ENCODE peak calls at places on chromosomes 5 and 9, in four cellular contexts. H, V, T and E are unnamed samples. For H3K27me3 and H3K36me3, the result is how much of the 10 kb centered on the place peaks cover.

GRCh38 chr9:130768265-130768664 is 66.8 kb upstream of the ABL1 start:
- DNase-seq in H (no peak), V (no peak), T (no peak), E (peak)

GRCh38 chr5:87113848-87114247 is 153.8 kb upstream of the RASA1 start:
- DNase-seq in H (no peak), V (no peak), T (no peak), E (no peak)

GRCh38 chr5:165201364-165202143 is 1696.1 kb downstream of the MAT2B start:
- DNase-seq in H (no peak), V (no peak), T (no peak), E (no peak)

GRCh38 chr5:147567917-147568598 is 58.2 kb upstream of the DPYSL3 start:
- DNase-seq in H (no peak), V (no peak), T (no peak), E (peak)

GRCh38 chr5:159210846-159211245 is 1.5 kb upstream of the RNF145 start:
- DNase-seq in H (no peak), V (no peak), T (no peak), E (no peak)

GRCh38 chr5:116242363-116242762 is 157.5 kb downstream of the COMMD10 start:
- DNase-seq in H (no peak), V (no peak), T (no peak), E (no peak)

GRCh38 chr5:88690619-88691560 is 192.1 kb downstream of the MEF2C start:
- DNase-seq in H (peak), V (peak), T (peak), E (peak)

GRCh38 chr5:134103397-134103796 is 11.1 kb upstream of the TCF7 start:
- DNase-seq in H (peak), V (no peak), T (no peak), E (no peak)

GRCh38 chr5:9853309-9853708 is 223.2 kb upstream of the TAS2R1 start:
- DNase-seq in H (no peak), V (no peak), T (no peak), E (no peak)

GRCh38 chr9:112867275-112867991 is 23.2 kb downstream of the SLC46A2 start:
- DNase-seq in H (no peak), V (no peak), T (no peak), E (no peak)

GRCh38 chr9:89038354-89039091 is 47.3 kb downstream of the S1PR3 start:
- DNase-seq in H (no peak), V (no peak), T (no peak), E (no peak)

GRCh38 chr5:33231214-33231710 is 209.5 kb upstream of the TARS1 start:
- DNase-seq in H (no peak), V (no peak), T (no peak), E (no peak)

GRCh38 chr5:76401801-76402250 is 1.3 kb upstream of the IQGAP2 start:
- DNase-seq in H (peak), V (no peak), T (no peak), E (no peak)

GRCh38 chr9:101371813-101372212 is 13.0 kb downstream of the BAAT start:
- DNase-seq in H (no peak), V (no peak), T (no peak), E (no peak)

GRCh38 chr9:33320568-33321261 is 30.4 kb downstream of the NFX1 start:
- DNase-seq in H (no peak), V (no peak), T (no peak), E (no peak)

GRCh38 chr9:121885345-121885901 is 207.7 kb downstream of the TTLL11 start:
- DNase-seq in H (no peak), V (no peak), T (no peak), E (no peak)

GRCh38 chr9:81868145-81868544 is 60.1 kb upstream of the SPATA31D4 start:
- DNase-seq in H (no peak), V (no peak), T (no peak), E (no peak)

GRCh38 chr5:138520971-138521370 is 22.1 kb downstream of the ETF1 start:
- DNase-seq in H (no peak), V (no peak), T (no peak), E (no peak)

GRCh38 chr9:761793-762190 is 79.7 kb upstream of the DMRT1 start:
- DNase-seq in H (no peak), V (no peak), T (no peak), E (no peak)

GRCh38 chr5:1860021-1860610 is 22.6 kb downstream of the IRX4 start:
- DNase-seq in H (no peak), V (no peak), T (no peak), E (no peak)

DNA sequence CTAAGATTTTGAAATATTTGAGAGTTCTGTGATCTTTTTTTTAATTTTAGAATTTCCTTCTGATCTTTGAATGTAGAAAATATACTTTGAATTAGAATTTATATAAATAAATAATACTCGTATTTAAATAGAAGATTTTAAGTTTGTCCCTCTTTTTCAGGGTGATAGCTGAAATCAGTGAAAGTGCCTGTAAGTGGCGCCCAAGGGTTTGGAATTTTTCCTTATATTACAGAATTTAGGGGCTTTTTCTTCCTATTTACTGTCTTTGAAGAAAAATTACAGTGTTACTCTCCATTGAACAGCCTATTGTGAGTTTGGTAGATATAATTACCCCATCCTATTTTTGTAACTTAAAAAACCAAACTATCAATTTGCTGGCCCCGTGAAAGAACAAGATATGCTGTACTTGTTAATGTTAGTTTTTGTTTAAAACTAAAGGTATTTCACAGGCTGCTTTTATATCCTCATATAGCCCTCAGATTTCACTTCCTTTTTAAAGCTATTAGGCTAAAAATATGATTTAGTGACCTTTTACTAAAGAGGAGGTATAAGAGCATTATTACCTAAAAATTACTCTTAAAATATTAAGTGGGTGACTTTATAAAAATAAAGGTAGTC is 3.2 kb downstream of the MAP3K1 start:
- DNase-seq in H (no peak), V (no peak), T (no peak), E (peak)
- H3K4me3 ChIP-seq in H (peak), V (no peak), T (peak), E (no peak)

GRCh38 chr5:151917931-151918330 is 6.7 kb downstream of the GLRA1 start:
- DNase-seq in H (no peak), V (no peak), T (no peak), E (peak)
- H3K27me3 ChIP-seq in H (under half), V (under half), T (under half), E (under half)

GRCh38 chr5:140678993-140679392 is 5.6 kb upstream of the DND1 start:
- DNase-seq in H (no peak), V (no peak), T (no peak), E (no peak)
- H3K36me3 ChIP-seq in H (half or more), V (half or more), T (under half), E (under half)

DNA sequence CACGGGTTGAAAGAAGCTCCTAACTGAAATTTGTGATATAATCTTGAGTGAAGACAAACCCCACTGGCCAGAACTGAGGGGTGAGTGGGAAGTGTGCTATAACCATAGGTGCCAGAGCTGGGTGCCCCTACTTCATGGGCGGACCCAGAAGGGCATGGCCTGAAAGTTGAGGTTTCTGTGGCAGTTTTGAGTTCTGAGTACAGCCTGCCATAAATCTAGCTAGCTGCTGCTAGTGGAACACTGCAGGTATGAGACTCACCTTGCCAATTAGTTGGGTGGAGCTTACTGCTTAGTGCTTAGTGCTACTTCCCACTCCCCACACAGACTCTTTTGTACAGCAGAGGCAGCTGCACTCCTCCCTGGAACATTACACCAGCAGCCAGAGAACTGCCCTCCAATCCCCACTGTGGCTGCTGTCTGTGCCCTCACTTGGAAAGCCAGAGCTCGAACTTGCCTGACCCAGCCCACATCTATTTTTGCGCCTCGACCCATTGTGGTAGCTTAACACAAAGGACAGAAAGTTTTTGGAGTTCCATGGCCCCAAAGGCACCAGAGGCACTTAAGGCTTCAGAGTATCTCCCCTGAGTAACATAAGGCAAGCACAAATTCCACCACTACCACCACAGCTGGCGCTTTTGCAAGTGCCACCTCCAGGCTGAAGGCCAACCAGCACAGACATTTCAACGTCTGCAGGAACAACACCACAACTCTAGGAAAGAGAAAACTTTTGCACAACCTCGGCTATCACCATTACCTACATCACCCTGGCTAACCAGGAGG is 27.1 kb upstream of the PTGER4 start:
- DNase-seq in H (no peak), V (no peak), T (no peak), E (no peak)
- H3K4me3 ChIP-seq in H (peak), V (no peak), T (no peak), E (no peak)

GRCh38 chr9:36986548-36987408 is 47.3 kb downstream of the PAX5 start:
- DNase-seq in H (no peak), V (no peak), T (no peak), E (peak)

GRCh38 chr9:36987891-36988290 is 46.2 kb downstream of the PAX5 start:
- DNase-seq in H (no peak), V (no peak), T (no peak), E (peak)

GRCh38 chr9:36987409-36987808 is 46.7 kb downstream of the PAX5 start:
- DNase-seq in H (no peak), V (no peak), T (no peak), E (peak)

GRCh38 chr9:36991516-36992134 is 42.4 kb downstream of the PAX5 start:
- DNase-seq in H (no peak), V (peak), T (no peak), E (peak)

GRCh38 chr9:36988848-36989247 is 45.2 kb downstream of the PAX5 start:
- DNase-seq in H (no peak), V (peak), T (no peak), E (no peak)
- H3K27me3 ChIP-seq in H (under half), V (under half), T (under half), E (half or more)

DNA sequence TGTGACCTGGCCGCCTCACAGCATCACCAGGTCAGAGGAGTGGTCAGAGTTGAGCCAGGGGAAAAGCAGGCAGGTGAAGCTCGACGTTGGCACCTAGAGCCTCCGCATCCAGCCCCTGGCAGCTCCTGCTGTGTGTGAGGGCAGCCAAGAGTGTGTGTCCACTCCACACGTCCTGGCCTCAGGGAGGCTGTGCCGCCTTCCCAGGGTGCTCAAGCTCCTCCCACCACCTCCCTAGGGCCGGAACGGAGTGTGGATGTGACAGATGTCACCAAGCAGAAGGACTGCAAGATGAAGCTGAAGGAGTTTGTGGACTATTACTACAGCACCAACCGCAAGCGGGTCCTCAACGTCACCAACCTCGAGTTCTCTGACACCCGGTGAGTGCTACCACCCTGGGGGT is 72.5 kb downstream of the PHF2 start:
- DNase-seq in H (no peak), V (peak), T (no peak), E (no peak)
- H3K36me3 ChIP-seq in H (under half), V (under half), T (under half), E (under half)